ENCODE peak calls at places on chromosomes 16 and 17, in eight cellular contexts. N is breast epithelium; I is PC-3; A is dorsolateral prefrontal cortex; V is AG04450; J is CD8-positive, alpha-beta memory T cell; Y is mucosa of descending colon; D is tibial nerve. R is an unnamed sample.

GRCh38 chr16:2212362-2213324 is 2.0 kb upstream of the BRICD5 start:
- DNase-seq in Y (no peak), A (no peak), D (no peak), N (peak), I (peak), J (no peak), V (no peak), R (no peak)

GRCh38 chr16:67489401-67490083 is 6.2 kb upstream of the AGRP start:
- DNase-seq in I (no peak), V (no peak), D (no peak), J (no peak), A (no peak), N (no peak), Y (no peak), R (no peak)

GRCh38 chr17:19460695-19461094 is 49.7 kb downstream of the RNF112 start:
- DNase-seq in N (no peak), J (no peak), D (no peak), A (no peak), I (no peak), V (no peak), Y (peak), R (no peak)

GRCh38 chr17:17761894-17762781 is 74.6 kb downstream of the SREBF1 start:
- DNase-seq in J (no peak), V (no peak), Y (no peak), I (no peak), D (no peak), N (no peak), A (no peak), R (no peak)

GRCh38 chr17:67315865-67316264 is 50.5 kb downstream of the PSMD12 start:
- DNase-seq in J (no peak), D (no peak), V (no peak), I (no peak), N (no peak), Y (no peak), A (no peak), R (no peak)

GRCh38 chr17:73492125-73492801 is 152.0 kb downstream of the SDK2 start:
- DNase-seq in Y (no peak), D (no peak), V (no peak), N (no peak), J (no peak), A (no peak), I (no peak), R (no peak)

GRCh38 chr17:8941520-8941919 is 24.0 kb downstream of the PIK3R5 start:
- DNase-seq in V (no peak), Y (no peak), I (no peak), J (peak), A (no peak), D (no peak), N (no peak), R (no peak)

GRCh38 chr16:66250686-66251405 is 115.6 kb upstream of the CDH5 start:
- DNase-seq in D (peak), I (peak), J (no peak), N (peak), A (no peak), V (no peak), Y (peak), R (peak)

GRCh38 chr16:48384305-48384981 is 770 bp downstream of the SIAH1 start:
- DNase-seq in A (peak), Y (peak), J (peak), D (peak), N (peak), I (peak), V (no peak), R (peak)

GRCh38 chr17:47265983-47266541 is 12.4 kb downstream of the ITGB3 start:
- DNase-seq in Y (no peak), J (no peak), I (peak), D (no peak), N (no peak), V (no peak), A (no peak), R (no peak)

GRCh38 chr16:46884513-46885293 is 541 bp downstream of the GPT2 start:
- DNase-seq in A (peak), I (no peak), J (no peak), Y (no peak), V (no peak), N (no peak), D (no peak), R (no peak)

GRCh38 chr17:83154311-83155127 is 75.1 kb downstream of the METRNL start:
- DNase-seq in V (no peak), D (peak), Y (no peak), J (no peak), I (no peak), N (peak), A (no peak), R (peak)

GRCh38 chr16:89958596-89958995 is 10.0 kb downstream of the DEF8 start:
- DNase-seq in J (no peak), D (no peak), Y (no peak), A (no peak), V (no peak), I (no peak), N (no peak), R (no peak)

GRCh38 chr16:24102120-24102740 is 153.9 kb upstream of the CACNG3 start:
- DNase-seq in Y (no peak), A (no peak), J (no peak), D (no peak), V (no peak), N (no peak), I (no peak), R (no peak)

GRCh38 chr16:23827245-23827543 is 8.6 kb upstream of the PRKCB start:
- DNase-seq in N (no peak), I (no peak), Y (no peak), J (no peak), D (no peak), V (no peak), A (no peak), R (no peak)

GRCh38 chr17:8599351-8600011 is 31.0 kb downstream of the MYH10 start:
- DNase-seq in A (no peak), D (no peak), V (no peak), Y (no peak), J (no peak), N (no peak), I (no peak), R (no peak)

GRCh38 chr17:48522031-48522593 is 8.7 kb downstream of the HOXB1 start:
- DNase-seq in Y (no peak), N (peak), J (no peak), D (no peak), V (no peak), A (no peak), I (peak), R (no peak)

GRCh38 chr17:47660064-47660492 is 10.4 kb downstream of the KPNB1 start:
- DNase-seq in V (no peak), A (no peak), I (no peak), Y (no peak), J (peak), N (no peak), D (no peak), R (no peak)

GRCh38 chr17:79615926-79616325 is 5.1 kb upstream of the RBFOX3 start:
- DNase-seq in V (no peak), J (no peak), N (no peak), A (peak), D (no peak), Y (no peak), I (no peak), R (peak)

GRCh38 chr17:50275279-50275678 is 1.0 kb downstream of the TMEM92 start:
- DNase-seq in A (no peak), J (no peak), N (no peak), I (no peak), D (no peak), Y (no peak), V (no peak), R (no peak)

GRCh38 chr16:58458634-58459343 is 41.2 kb upstream of the NDRG4 start:
- DNase-seq in I (peak), D (no peak), V (no peak), N (no peak), A (no peak), J (no peak), Y (no peak), R (no peak)

GRCh38 chr17:72683506-72684404 is 408.7 kb downstream of the SLC39A11 start:
- DNase-seq in V (peak), N (peak), A (no peak), Y (peak), I (peak), J (no peak), D (peak), R (no peak)

GRCh38 chr17:65527857-65528591 is 33.4 kb downstream of the AXIN2 start:
- DNase-seq in J (no peak), V (no peak), I (no peak), A (no peak), D (no peak), N (no peak), Y (no peak), R (peak)

GRCh38 chr17:50146230-50146926 is 4.1 kb downstream of the PPP1R9B start:
- DNase-seq in J (no peak), N (no peak), V (no peak), Y (no peak), D (no peak), A (no peak), I (no peak), R (no peak)

GRCh38 chr16:67517661-67518423 is 10.8 kb upstream of the RIPOR1 start:
- DNase-seq in J (no peak), D (no peak), I (no peak), N (no peak), Y (no peak), A (no peak), V (no peak), R (no peak)

GRCh38 chr16:35639233-35640205 is 2180.1 kb downstream of the TP53TG3F start:
- DNase-seq in N (no peak), D (no peak), Y (no peak), I (no peak), A (no peak), J (no peak), V (no peak), R (no peak)

DNA sequence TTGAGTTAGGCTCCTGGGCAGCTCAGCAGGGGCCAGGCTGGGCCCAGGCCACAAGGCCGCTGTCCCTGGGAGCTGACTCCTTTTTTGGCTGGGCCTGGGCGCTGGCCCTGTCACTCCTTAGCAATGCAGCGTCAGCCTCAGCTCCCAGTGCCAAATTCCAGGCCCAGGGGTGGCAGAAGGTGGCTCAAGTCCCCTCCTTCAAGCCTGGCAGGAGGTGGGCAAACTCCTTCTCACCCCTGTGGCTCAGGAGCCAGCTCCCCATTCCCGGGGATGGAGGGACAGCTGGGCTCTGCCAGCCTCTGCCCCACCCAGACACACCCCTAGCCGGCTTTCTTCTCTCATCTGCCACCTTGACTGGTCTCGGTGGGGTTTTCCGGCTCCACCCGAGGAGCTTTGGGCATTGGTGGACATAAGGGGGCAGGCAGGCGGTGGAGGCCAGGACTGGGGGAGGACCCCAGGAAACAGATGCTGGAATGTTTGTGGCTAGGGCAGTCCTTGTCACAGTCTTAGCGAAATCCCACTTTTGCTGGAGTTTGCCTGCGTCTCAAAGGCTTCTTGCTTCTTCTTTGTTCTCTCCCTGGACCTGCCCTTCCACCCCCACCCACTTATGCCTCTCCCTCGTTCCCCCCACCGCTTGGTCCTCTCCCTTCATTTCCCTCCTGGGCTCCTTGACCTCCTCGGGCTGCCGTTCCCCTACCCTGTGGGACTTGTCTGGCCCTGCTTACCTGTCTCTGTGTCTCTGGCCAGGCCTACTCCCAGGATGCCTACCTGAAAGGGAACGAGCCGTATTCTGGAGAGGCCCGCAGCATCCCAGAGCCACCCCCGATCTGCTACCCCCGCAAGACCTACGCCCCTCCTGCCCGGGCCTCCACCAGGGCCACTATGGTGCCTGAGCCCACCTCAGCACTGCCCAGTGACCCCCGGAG is 37.4 kb downstream of the ARHGAP23 start:
- DNase-seq in A (no peak), D (peak), N (peak), J (no peak), Y (no peak), I (no peak), V (no peak), R (peak)
- H3K4me3 ChIP-seq in A (peak), D (peak), N (peak), J (no peak), Y (no peak), I (no peak), V (peak), R (peak)

DNA sequence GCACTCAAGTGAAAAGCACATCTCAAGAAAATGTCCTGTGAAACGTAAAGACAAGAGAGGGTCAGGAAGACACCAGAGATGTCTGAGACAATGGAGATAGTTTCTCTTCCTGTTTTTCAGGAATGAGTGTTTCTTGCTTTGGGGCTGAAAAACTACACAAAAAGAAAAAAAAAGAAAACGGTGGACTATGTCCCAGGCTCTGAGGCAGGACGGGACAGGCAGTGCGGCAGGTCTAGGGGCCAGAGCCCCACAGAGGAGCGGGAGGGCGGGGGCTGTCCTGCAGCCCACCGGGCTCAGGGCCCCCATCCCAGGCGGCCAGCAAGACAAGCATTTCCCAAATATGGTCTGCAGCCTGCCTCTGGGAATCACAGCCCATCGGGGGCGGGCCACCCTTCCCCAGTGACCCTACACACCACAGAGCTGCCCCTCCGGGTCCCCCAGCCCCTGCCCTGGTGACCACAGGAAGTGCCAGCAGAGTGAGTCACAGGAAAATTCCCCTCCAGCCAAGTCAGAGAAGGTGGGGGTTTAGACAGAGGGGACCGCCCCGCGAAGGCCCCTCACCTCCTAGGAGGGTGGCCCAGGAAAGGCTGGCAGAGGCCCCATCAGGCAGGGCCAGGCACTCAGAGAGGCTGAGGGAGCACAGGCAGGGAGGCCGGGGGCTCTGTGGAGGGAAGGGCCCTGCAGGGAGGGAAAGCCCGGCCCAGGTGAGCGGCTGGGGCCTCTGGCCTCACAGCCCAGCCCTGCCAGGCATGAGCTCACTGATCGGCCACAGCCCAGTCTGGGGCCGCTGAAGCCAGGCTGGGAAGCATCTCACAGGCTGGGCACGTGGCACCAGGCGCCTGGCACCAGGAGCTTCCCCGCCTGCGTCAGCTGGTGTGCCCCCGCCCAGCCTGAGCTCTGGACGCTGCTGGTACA is 6.3 kb downstream of the BCAR1 start:
- DNase-seq in J (no peak), V (peak), N (peak), A (peak), Y (peak), D (no peak), I (peak), R (no peak)
- H3K4me3 ChIP-seq in J (no peak), V (peak), N (peak), A (peak), Y (no peak), D (peak), I (no peak), R (no peak)

GRCh38 chr16:54237-54581 is 581 bp downstream of the SNRNP25 start:
- DNase-seq in V (no peak), N (no peak), Y (no peak), J (no peak), I (no peak), A (no peak), D (no peak), R (no peak)

GRCh38 chr16:47234-47633 is 6.2 kb downstream of the POLR3K start:
- DNase-seq in Y (no peak), J (no peak), N (no peak), V (no peak), D (no peak), A (no peak), I (no peak), R (no peak)

GRCh38 chr16:55571-56136 is 2.0 kb downstream of the SNRNP25 start:
- DNase-seq in V (no peak), J (no peak), N (no peak), D (no peak), A (no peak), I (no peak), Y (no peak), R (no peak)

GRCh38 chr16:53346-54236 is at the start of the genes POLR3K and SNRNP25:
- DNase-seq in V (peak), I (peak), Y (peak), N (peak), J (peak), A (peak), D (peak), R (peak)

GRCh38 chr16:50769-51591 is 2.4 kb downstream of the POLR3K start:
- DNase-seq in A (no peak), Y (no peak), D (no peak), I (no peak), N (no peak), V (no peak), J (no peak), R (no peak)
- H3K4me3 ChIP-seq in A (no peak), Y (no peak), D (no peak), I (peak), N (no peak), V (no peak), J (no peak), R (no peak)

DNA sequence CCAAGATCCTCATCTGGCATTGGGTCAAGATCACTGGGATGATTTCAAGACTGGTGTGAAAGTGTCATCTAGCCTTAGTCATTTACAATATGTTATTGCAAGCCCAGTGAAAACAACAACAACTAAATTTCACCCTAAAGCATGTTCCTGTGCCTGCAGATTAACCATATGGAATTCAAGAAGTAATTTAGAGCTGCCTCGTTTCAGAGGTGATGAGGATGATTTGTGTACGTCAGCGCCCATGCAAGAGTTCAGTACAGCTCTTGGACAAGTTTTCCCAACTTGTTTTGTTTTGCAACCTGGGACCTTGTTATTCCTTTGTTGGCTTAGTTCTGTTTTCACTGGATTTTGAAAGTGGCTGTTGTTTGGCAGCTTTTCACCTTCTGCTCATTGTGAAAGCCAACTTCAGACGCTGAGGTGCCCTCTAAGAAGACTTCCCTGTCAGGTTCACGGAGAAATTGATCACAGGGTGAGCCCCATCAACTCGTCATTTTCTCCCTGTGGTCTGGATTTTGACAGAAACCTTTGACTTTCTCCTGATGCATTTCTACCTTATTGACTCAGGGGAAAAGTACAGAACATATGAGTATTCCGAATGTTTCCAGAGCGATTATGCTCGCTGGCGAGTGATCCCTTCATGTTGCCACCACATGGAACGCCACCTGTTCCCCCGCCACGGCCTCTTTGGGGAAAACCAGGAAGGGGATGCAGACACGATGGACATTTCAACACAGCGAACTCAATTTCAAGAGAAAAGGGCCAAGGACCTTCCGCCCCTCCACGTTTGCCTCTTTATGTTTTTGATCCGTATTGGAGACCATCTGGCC is 85.6 kb downstream of the FOXL1 start:
- DNase-seq in I (peak), N (no peak), V (no peak), Y (no peak), D (no peak), A (no peak), J (no peak), R (peak)
- H3K4me3 ChIP-seq in I (no peak), N (no peak), V (no peak), Y (no peak), D (no peak), A (no peak), J (no peak), R (no peak)

GRCh38 chr17:33778505-33779398 is 476.3 kb upstream of the CCL2 start:
- DNase-seq in J (no peak), A (peak), D (peak), Y (peak), N (peak), I (peak), V (peak), R (no peak)
- H3K4me3 ChIP-seq in J (no peak), A (no peak), D (no peak), Y (no peak), N (no peak), I (no peak), V (no peak), R (no peak)

GRCh38 chr17:31493656-31494155 is 102.2 kb downstream of the RAB11FIP4 start:
- DNase-seq in Y (peak), N (no peak), I (no peak), D (no peak), V (no peak), J (no peak), A (no peak), R (no peak)
- H3K4me3 ChIP-seq in Y (no peak), N (no peak), I (no peak), D (no peak), V (no peak), J (peak), A (no peak), R (no peak)

R was measured in suprapubic skin.